ENCODE peak calls at places on chromosomes 2 and 18, in nine cellular contexts. One of them, this sample, is unnamed. For H3K4me1, the result is how much of the 10 kb centered on the place peaks cover.

GRCh38 chr2:89821455-89821945 is 1130.0 kb downstream of the RPIA start:
- DNase-seq in HCT116: no peak
- DNase-seq in upper lobe of left lung: no peak
- DNase-seq in GM12878: no peak
- DNase-seq in A549: no peak
- DNase-seq in adrenal gland: no peak
- DNase-seq in Peyer's patch: no peak
- DNase-seq in HepG2: no peak
- DNase-seq in tibial nerve: no peak
- DNase-seq in this sample: no peak

GRCh38 chr2:140506606-140507005 is 1624.2 kb downstream of the LRP1B start:
- DNase-seq in GM12878: no peak
- DNase-seq in A549: no peak
- DNase-seq in Peyer's patch: no peak
- DNase-seq in HepG2: no peak
- DNase-seq in HCT116: no peak
- DNase-seq in adrenal gland: no peak
- DNase-seq in tibial nerve: no peak
- DNase-seq in upper lobe of left lung: no peak
- DNase-seq in this sample: no peak

GRCh38 chr2:239548491-239548890 is 147.7 kb upstream of the HDAC4 start:
- DNase-seq in adrenal gland: no peak
- DNase-seq in GM12878: no peak
- DNase-seq in Peyer's patch: no peak
- DNase-seq in tibial nerve: no peak
- DNase-seq in A549: no peak
- DNase-seq in upper lobe of left lung: no peak
- DNase-seq in HCT116: no peak
- DNase-seq in HepG2: no peak
- DNase-seq in this sample: no peak

GRCh38 chr2:215748446-215748845 is 264.9 kb downstream of the MREG start:
- DNase-seq in upper lobe of left lung: no peak
- DNase-seq in GM12878: no peak
- DNase-seq in adrenal gland: peak
- DNase-seq in Peyer's patch: no peak
- DNase-seq in HepG2: no peak
- DNase-seq in HCT116: no peak
- DNase-seq in A549: no peak
- DNase-seq in tibial nerve: peak
- DNase-seq in this sample: no peak

GRCh38 chr2:74373189-74373588 is 6.9 kb downstream of the DCTN1 start:
- DNase-seq in adrenal gland: peak
- DNase-seq in upper lobe of left lung: no peak
- DNase-seq in tibial nerve: peak
- DNase-seq in A549: no peak
- DNase-seq in Peyer's patch: peak
- DNase-seq in HepG2: no peak
- DNase-seq in GM12878: no peak
- DNase-seq in HCT116: no peak
- DNase-seq in this sample: peak

GRCh38 chr2:220783651-220784050 is 788.5 kb downstream of the EPHA4 start:
- DNase-seq in Peyer's patch: no peak
- DNase-seq in HCT116: no peak
- DNase-seq in tibial nerve: no peak
- DNase-seq in GM12878: no peak
- DNase-seq in adrenal gland: no peak
- DNase-seq in upper lobe of left lung: no peak
- DNase-seq in HepG2: no peak
- DNase-seq in A549: no peak
- DNase-seq in this sample: no peak

GRCh38 chr18:23977709-23978483 is 36.7 kb upstream of the TTC39C start:
- DNase-seq in Peyer's patch: peak
- DNase-seq in adrenal gland: no peak
- DNase-seq in upper lobe of left lung: no peak
- DNase-seq in HCT116: no peak
- DNase-seq in GM12878: no peak
- DNase-seq in tibial nerve: no peak
- DNase-seq in HepG2: no peak
- DNase-seq in A549: no peak
- DNase-seq in this sample: no peak

GRCh38 chr2:162233197-162233596 is 10.0 kb downstream of the FAP start:
- DNase-seq in HepG2: no peak
- DNase-seq in upper lobe of left lung: no peak
- DNase-seq in HCT116: no peak
- DNase-seq in tibial nerve: peak
- DNase-seq in A549: no peak
- DNase-seq in GM12878: no peak
- DNase-seq in adrenal gland: no peak
- DNase-seq in Peyer's patch: no peak
- DNase-seq in this sample: no peak

GRCh38 chr2:58447586-58447985 is 206.5 kb upstream of the FANCL start:
- DNase-seq in upper lobe of left lung: no peak
- DNase-seq in GM12878: no peak
- DNase-seq in Peyer's patch: no peak
- DNase-seq in adrenal gland: no peak
- DNase-seq in tibial nerve: no peak
- DNase-seq in HCT116: no peak
- DNase-seq in HepG2: no peak
- DNase-seq in A549: no peak
- DNase-seq in this sample: no peak

GRCh38 chr2:219002395-219003266 is 9.4 kb upstream of the CRYBA2 start:
- DNase-seq in GM12878: no peak
- DNase-seq in HepG2: peak
- DNase-seq in tibial nerve: no peak
- DNase-seq in Peyer's patch: peak
- DNase-seq in A549: peak
- DNase-seq in HCT116: peak
- DNase-seq in upper lobe of left lung: peak
- DNase-seq in adrenal gland: peak
- DNase-seq in this sample: peak

GRCh38 chr2:25707927-25708326 is 34.5 kb upstream of the DTNB start:
- DNase-seq in Peyer's patch: no peak
- DNase-seq in GM12878: no peak
- DNase-seq in upper lobe of left lung: no peak
- DNase-seq in A549: no peak
- DNase-seq in HepG2: peak
- DNase-seq in adrenal gland: no peak
- DNase-seq in HCT116: no peak
- DNase-seq in tibial nerve: no peak
- DNase-seq in this sample: no peak

GRCh38 chr2:61221819-61222218 is 59.8 kb downstream of the C2orf74 start:
- DNase-seq in tibial nerve: no peak
- DNase-seq in GM12878: no peak
- DNase-seq in upper lobe of left lung: no peak
- DNase-seq in HepG2: no peak
- DNase-seq in A549: no peak
- DNase-seq in adrenal gland: no peak
- DNase-seq in HCT116: no peak
- DNase-seq in Peyer's patch: no peak
- DNase-seq in this sample: no peak

GRCh38 chr2:191247381-191248057 is 2.3 kb downstream of the MYO1B start:
- DNase-seq in A549: peak
- DNase-seq in Peyer's patch: no peak
- DNase-seq in upper lobe of left lung: no peak
- DNase-seq in HCT116: peak
- DNase-seq in adrenal gland: no peak
- DNase-seq in GM12878: no peak
- DNase-seq in tibial nerve: no peak
- DNase-seq in HepG2: peak
- DNase-seq in this sample: no peak
- TF ChIP-seq POLR2A in A549: no peak
- TF ChIP-seq POLR2A in Peyer's patch: no peak
- TF ChIP-seq POLR2A in upper lobe of left lung: peak
- TF ChIP-seq POLR2A in HCT116: no peak
- TF ChIP-seq POLR2A in adrenal gland: no peak
- TF ChIP-seq POLR2A in GM12878: no peak
- TF ChIP-seq POLR2A in tibial nerve: no peak
- TF ChIP-seq POLR2A in HepG2: peak
- TF ChIP-seq POLR2A in this sample: no peak

GRCh38 chr2:44826601-44827000 is 114.9 kb upstream of the SIX3 start:
- DNase-seq in tibial nerve: no peak
- DNase-seq in Peyer's patch: no peak
- DNase-seq in GM12878: no peak
- DNase-seq in adrenal gland: no peak
- DNase-seq in upper lobe of left lung: no peak
- DNase-seq in HepG2: no peak
- DNase-seq in HCT116: no peak
- DNase-seq in A549: no peak
- DNase-seq in this sample: no peak

GRCh38 chr2:44834656-44835055 is 106.8 kb upstream of the SIX3 start:
- DNase-seq in Peyer's patch: no peak
- DNase-seq in HepG2: no peak
- DNase-seq in adrenal gland: no peak
- DNase-seq in GM12878: no peak
- DNase-seq in A549: no peak
- DNase-seq in HCT116: no peak
- DNase-seq in upper lobe of left lung: no peak
- DNase-seq in tibial nerve: no peak
- DNase-seq in this sample: no peak

GRCh38 chr2:44825702-44826101 is 115.8 kb upstream of the SIX3 start:
- DNase-seq in HepG2: no peak
- DNase-seq in tibial nerve: no peak
- DNase-seq in GM12878: no peak
- DNase-seq in upper lobe of left lung: no peak
- DNase-seq in HCT116: no peak
- DNase-seq in A549: no peak
- DNase-seq in Peyer's patch: no peak
- DNase-seq in adrenal gland: no peak
- DNase-seq in this sample: no peak

GRCh38 chr2:44833123-44834069 is 108.1 kb upstream of the SIX3 start:
- DNase-seq in upper lobe of left lung: no peak
- DNase-seq in HepG2: no peak
- DNase-seq in A549: no peak
- DNase-seq in Peyer's patch: no peak
- DNase-seq in GM12878: peak
- DNase-seq in HCT116: no peak
- DNase-seq in tibial nerve: no peak
- DNase-seq in adrenal gland: no peak
- DNase-seq in this sample: no peak

GRCh38 chr2:44829771-44830170 is 111.7 kb upstream of the SIX3 start:
- DNase-seq in adrenal gland: no peak
- DNase-seq in upper lobe of left lung: no peak
- DNase-seq in Peyer's patch: no peak
- DNase-seq in tibial nerve: no peak
- DNase-seq in HCT116: no peak
- DNase-seq in HepG2: no peak
- DNase-seq in A549: no peak
- DNase-seq in GM12878: no peak
- DNase-seq in this sample: no peak
- H3K4me1 ChIP-seq in adrenal gland: under half
- H3K4me1 ChIP-seq in upper lobe of left lung: under half
- H3K4me1 ChIP-seq in Peyer's patch: under half
- H3K4me1 ChIP-seq in tibial nerve: under half
- H3K4me1 ChIP-seq in HCT116: under half
- H3K4me1 ChIP-seq in HepG2: under half
- H3K4me1 ChIP-seq in A549: under half
- H3K4me1 ChIP-seq in GM12878: under half
- H3K4me1 ChIP-seq in this sample: under half

GRCh38 chr2:24360050-24360962 is at the start of gene ITSN2:
- DNase-seq in HepG2: peak
- DNase-seq in A549: peak
- DNase-seq in upper lobe of left lung: peak
- DNase-seq in Peyer's patch: peak
- DNase-seq in adrenal gland: peak
- DNase-seq in tibial nerve: peak
- DNase-seq in GM12878: peak
- DNase-seq in HCT116: peak
- DNase-seq in this sample: peak
- TF ChIP-seq POLR2A in HepG2: peak
- TF ChIP-seq POLR2A in A549: peak
- TF ChIP-seq POLR2A in upper lobe of left lung: peak
- TF ChIP-seq POLR2A in Peyer's patch: peak
- TF ChIP-seq POLR2A in adrenal gland: peak
- TF ChIP-seq POLR2A in tibial nerve: peak
- TF ChIP-seq POLR2A in GM12878: peak
- TF ChIP-seq POLR2A in HCT116: no peak
- TF ChIP-seq POLR2A in this sample: no peak

DNA sequence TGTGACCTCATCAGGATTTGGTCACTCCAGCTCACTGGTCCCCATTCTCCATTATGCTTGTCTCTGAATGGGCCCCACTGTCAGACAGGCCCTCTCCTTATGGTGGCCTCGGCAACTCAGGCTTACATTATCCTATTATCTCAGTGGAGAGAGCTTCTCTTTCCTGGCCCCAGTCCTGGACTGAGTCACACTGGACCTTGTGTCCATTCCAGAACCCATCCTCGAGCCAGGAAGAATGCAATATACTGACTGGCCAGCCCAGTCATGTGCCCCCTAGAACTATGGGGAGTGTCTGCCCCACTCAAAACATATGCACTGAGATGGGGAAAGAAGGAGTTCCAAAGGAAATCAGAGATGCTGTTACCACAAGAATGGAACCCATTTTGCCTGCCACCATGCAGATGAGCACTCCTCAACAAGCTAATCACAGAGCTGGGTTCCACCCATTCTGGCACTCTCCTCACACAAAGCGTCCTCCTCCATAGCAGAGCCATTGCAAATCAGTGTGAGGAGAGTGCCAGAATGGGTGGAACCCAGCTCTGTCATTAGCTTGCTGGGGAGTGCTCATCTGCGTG is 71.9 kb downstream of the CHRNA1 start:
- DNase-seq in A549: no peak
- DNase-seq in HepG2: no peak
- DNase-seq in tibial nerve: no peak
- DNase-seq in upper lobe of left lung: no peak
- DNase-seq in GM12878: no peak
- DNase-seq in HCT116: no peak
- DNase-seq in Peyer's patch: no peak
- DNase-seq in adrenal gland: no peak
- DNase-seq in this sample: no peak
- H3K4me1 ChIP-seq in A549: under half
- H3K4me1 ChIP-seq in HepG2: under half
- H3K4me1 ChIP-seq in tibial nerve: under half
- H3K4me1 ChIP-seq in upper lobe of left lung: under half
- H3K4me1 ChIP-seq in GM12878: under half
- H3K4me1 ChIP-seq in HCT116: under half
- H3K4me1 ChIP-seq in Peyer's patch: under half
- H3K4me1 ChIP-seq in adrenal gland: under half
- H3K4me1 ChIP-seq in this sample: under half

GRCh38 chr2:127293758-127294562 is at the start of gene ERCC3:
- DNase-seq in adrenal gland: peak
- DNase-seq in A549: peak
- DNase-seq in HepG2: peak
- DNase-seq in Peyer's patch: peak
- DNase-seq in tibial nerve: peak
- DNase-seq in upper lobe of left lung: peak
- DNase-seq in GM12878: peak
- DNase-seq in HCT116: peak
- DNase-seq in this sample: peak
- TF ChIP-seq POLR2A in adrenal gland: peak
- TF ChIP-seq POLR2A in A549: peak
- TF ChIP-seq POLR2A in HepG2: peak
- TF ChIP-seq POLR2A in Peyer's patch: peak
- TF ChIP-seq POLR2A in tibial nerve: no peak
- TF ChIP-seq POLR2A in upper lobe of left lung: peak
- TF ChIP-seq POLR2A in GM12878: peak
- TF ChIP-seq POLR2A in HCT116: peak
- TF ChIP-seq POLR2A in this sample: no peak

DNA sequence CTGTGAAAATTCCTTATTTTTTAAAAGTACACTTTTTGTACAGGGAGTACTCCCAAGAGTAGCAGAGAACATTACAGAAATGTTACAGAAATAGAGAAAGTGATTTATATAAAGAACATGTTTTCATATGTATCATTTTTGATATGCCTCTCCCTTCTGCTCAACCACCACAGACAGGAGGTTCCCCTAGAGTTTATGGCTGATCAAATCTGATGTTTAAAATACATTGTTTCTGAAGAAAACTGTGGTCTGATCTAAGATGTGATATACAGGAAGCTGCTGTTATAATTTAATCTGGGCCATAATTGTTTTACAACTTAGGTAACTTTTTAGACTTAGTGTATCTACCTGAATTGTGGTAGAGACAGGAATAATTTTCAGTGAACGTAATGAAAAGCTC is 37.0 kb downstream of the STAT4 start:
- DNase-seq in HepG2: no peak
- DNase-seq in adrenal gland: no peak
- DNase-seq in upper lobe of left lung: no peak
- DNase-seq in tibial nerve: no peak
- DNase-seq in Peyer's patch: no peak
- DNase-seq in GM12878: no peak
- DNase-seq in HCT116: no peak
- DNase-seq in A549: no peak
- DNase-seq in this sample: no peak
- H3K4me1 ChIP-seq in HepG2: under half
- H3K4me1 ChIP-seq in adrenal gland: under half
- H3K4me1 ChIP-seq in upper lobe of left lung: under half
- H3K4me1 ChIP-seq in tibial nerve: under half
- H3K4me1 ChIP-seq in Peyer's patch: under half
- H3K4me1 ChIP-seq in GM12878: under half
- H3K4me1 ChIP-seq in HCT116: under half
- H3K4me1 ChIP-seq in A549: under half
- H3K4me1 ChIP-seq in this sample: under half